ENCODE peak calls at places on chromosomes 16 and 17, in ten cellular contexts. E, T, O, S, Z, K, U, X, C and H are unnamed samples.
A peak's percentile ranks its signal among the peaks of the same experiment; 100 is the strongest.

GRCh38 chr17:17810374-17811248 is 26.2 kb downstream of the SREBF1 start:
- DNase-seq in X (no peak), O (no peak), U (peak; percentile 93), Z (no peak), S (no peak), C (no peak), E (no peak), K (no peak), T (no peak), H (no peak)

GRCh38 chr16:7364054-7364407 is 31.4 kb downstream of the RBFOX1 start:
- DNase-seq in S (no peak), O (no peak), E (no peak), U (peak; percentile 75), C (no peak), K (no peak), X (no peak), Z (no peak), T (no peak), H (no peak)

GRCh38 chr17:78873519-78874340 is 29.3 kb downstream of the CEP295NL start:
- DNase-seq in T (no peak), Z (no peak), C (peak; percentile 25), E (no peak), X (peak; percentile 46), U (peak; percentile 60), O (peak; percentile 41), K (no peak), S (peak; percentile 70), H (peak; percentile 75)

GRCh38 chr17:63066158-63066808 is 100.2 kb downstream of the TANC2 start:
- DNase-seq in K (no peak), X (no peak), T (no peak), E (no peak), Z (no peak), C (no peak), S (peak; percentile 4), U (no peak), O (no peak), H (no peak)

GRCh38 chr16:84378567-84378966 is 10.2 kb downstream of the ATP2C2 start:
- DNase-seq in O (no peak), T (no peak), U (no peak), C (no peak), K (no peak), S (no peak), Z (no peak), X (no peak), E (no peak), H (no peak)

GRCh38 chr16:15949210-15950166 is at the start of gene ABCC1:
- DNase-seq in E (peak; percentile 40), C (no peak), K (peak; percentile 37), O (no peak), S (peak; percentile 52), Z (no peak), U (peak; percentile 77), T (peak; percentile 33), X (peak; percentile 61), H (no peak)

GRCh38 chr16:17476414-17477259 is 5.9 kb upstream of the XYLT1 start:
- DNase-seq in X (peak; percentile 76), Z (no peak), U (peak; percentile 89), O (peak; percentile 51), S (peak; percentile 77), E (peak; percentile 55), C (no peak), K (no peak), T (no peak), H (peak; percentile 10)

GRCh38 chr16:2428051-2428786 is 1.0 kb upstream of the CCNF start:
- DNase-seq in T (no peak), X (peak; percentile 60), C (no peak), Z (no peak), U (peak; percentile 85), S (peak; percentile 47), E (no peak), O (no peak), K (no peak), H (no peak)

GRCh38 chr17:78124081-78124835 is 4.3 kb downstream of the TMC6 start:
- DNase-seq in U (no peak), T (no peak), E (no peak), S (no peak), C (no peak), X (no peak), K (no peak), O (no peak), Z (no peak), H (no peak)

GRCh38 chr17:77315551-77316190 is 174.9 kb downstream of the SEC14L1 start:
- DNase-seq in E (no peak), S (no peak), Z (no peak), C (no peak), O (no peak), X (peak; percentile 18), K (no peak), T (no peak), U (no peak), H (no peak)

GRCh38 chr17:42679492-42680330 is 1.9 kb downstream of the CCR10 start:
- DNase-seq in T (peak; percentile 43), S (peak; percentile 81), U (peak; percentile 93), K (peak; percentile 70), Z (no peak), E (peak; percentile 75), C (no peak), O (no peak), X (no peak), H (no peak)

GRCh38 chr17:35214631-35215273 is 20.6 kb upstream of the SLC35G3 start:
- DNase-seq in O (no peak), K (peak; percentile 32), U (no peak), E (no peak), X (no peak), S (no peak), T (no peak), C (no peak), Z (no peak), H (no peak)

GRCh38 chr17:75755205-75755901 is 9.6 kb downstream of the GALK1 start:
- DNase-seq in U (peak; percentile 45), Z (no peak), C (no peak), S (peak; percentile 25), E (no peak), K (no peak), O (no peak), X (no peak), T (no peak), H (no peak)

GRCh38 chr17:71063127-71063526 is 893.8 kb downstream of the KCNJ2 start:
- DNase-seq in X (no peak), O (no peak), Z (no peak), U (no peak), S (no peak), E (no peak), C (no peak), T (no peak), K (no peak), H (no peak)

GRCh38 chr17:4854181-4854681 is 21.1 kb downstream of the MINK1 start:
- DNase-seq in S (peak; percentile 51), U (peak; percentile 62), Z (no peak), K (no peak), E (no peak), X (no peak), T (no peak), O (peak; percentile 10), C (peak; percentile 62), H (no peak)

GRCh38 chr17:16465861-16466338 is 26.1 kb downstream of the LRRC75A start:
- DNase-seq in O (no peak), Z (no peak), U (no peak), E (no peak), S (no peak), X (no peak), T (no peak), C (no peak), K (no peak), H (no peak)

GRCh38 chr17:74271902-74272563 is 2.0 kb upstream of the DNAI2 start:
- DNase-seq in E (no peak), U (no peak), O (no peak), X (no peak), K (no peak), S (no peak), T (no peak), C (no peak), Z (no peak), H (no peak)

GRCh38 chr17:43878260-43879082 is 28.9 kb downstream of the MPP2 start:
- DNase-seq in S (peak; percentile 92), E (peak; percentile 61), C (peak; percentile 75), U (peak; percentile 85), K (peak; percentile 63), X (peak; percentile 89), O (peak; percentile 74), Z (peak; percentile 56), T (peak; percentile 34), H (peak; percentile 64)

GRCh38 chr16:1495281-1496262 is 2.4 kb downstream of the TELO2 start:
- DNase-seq in K (no peak), X (no peak), C (no peak), E (no peak), Z (no peak), O (no peak), U (no peak), S (no peak), T (no peak), H (no peak)

GRCh38 chr17:59620518-59621259 is 994 bp downstream of the CLTC start:
- DNase-seq in S (peak; percentile 54), E (peak; percentile 29), C (no peak), K (peak; percentile 42), X (peak; percentile 61), U (peak; percentile 46), Z (no peak), O (no peak), T (peak; percentile 23), H (no peak)

GRCh38 chr16:75810998-75811634 is 84.8 kb upstream of the CPHXL start:
- DNase-seq in T (no peak), E (no peak), S (no peak), X (no peak), O (no peak), C (no peak), U (no peak), Z (no peak), K (no peak), H (no peak)